ENCODE peak calls at places on chromosomes 13 and 19, in ten cellular contexts. One of them, this sample, is unnamed.

GRCh38 chr19:57171551-57172081 is 4.3 kb upstream of the DUXA start:
- DNase-seq in choroid plexus epithelial cell: peak
- DNase-seq in thoracic aorta: no peak
- DNase-seq in CD4-positive, CD25-positive, alpha-beta regulatory T cell: peak
- DNase-seq in sciatic nerve: peak
- DNase-seq in body of pancreas: peak
- DNase-seq in CD8-positive, alpha-beta T cell: peak
- DNase-seq in epithelial cell of prostate: no peak
- DNase-seq in SK-N-SH: peak
- DNase-seq in stimulated activated CD8-positive, alpha-beta memory T cell treated with anti-CD3 and anti-CD28 coated beads, Interleukin-2, amount 100 ng/mL, for 1 hour: no peak
- DNase-seq in this sample: peak

GRCh38 chr13:60261432-60262351 is 98.0 kb upstream of the DIAPH3 start:
- DNase-seq in CD8-positive, alpha-beta T cell: no peak
- DNase-seq in body of pancreas: peak
- DNase-seq in SK-N-SH: no peak
- DNase-seq in CD4-positive, CD25-positive, alpha-beta regulatory T cell: no peak
- DNase-seq in epithelial cell of prostate: no peak
- DNase-seq in sciatic nerve: no peak
- DNase-seq in thoracic aorta: no peak
- DNase-seq in stimulated activated CD8-positive, alpha-beta memory T cell treated with anti-CD3 and anti-CD28 coated beads, Interleukin-2, amount 100 ng/mL, for 1 hour: no peak
- DNase-seq in choroid plexus epithelial cell: no peak
- DNase-seq in this sample: no peak

GRCh38 chr19:3193256-3194062 is 7.7 kb downstream of the NCLN start:
- DNase-seq in CD4-positive, CD25-positive, alpha-beta regulatory T cell: no peak
- DNase-seq in SK-N-SH: no peak
- DNase-seq in epithelial cell of prostate: no peak
- DNase-seq in choroid plexus epithelial cell: no peak
- DNase-seq in stimulated activated CD8-positive, alpha-beta memory T cell treated with anti-CD3 and anti-CD28 coated beads, Interleukin-2, amount 100 ng/mL, for 1 hour: no peak
- DNase-seq in thoracic aorta: no peak
- DNase-seq in CD8-positive, alpha-beta T cell: no peak
- DNase-seq in body of pancreas: no peak
- DNase-seq in sciatic nerve: no peak
- DNase-seq in this sample: no peak

GRCh38 chr19:40134866-40135265 is 44.1 kb upstream of the ZNF780A start:
- DNase-seq in body of pancreas: no peak
- DNase-seq in CD8-positive, alpha-beta T cell: no peak
- DNase-seq in sciatic nerve: no peak
- DNase-seq in stimulated activated CD8-positive, alpha-beta memory T cell treated with anti-CD3 and anti-CD28 coated beads, Interleukin-2, amount 100 ng/mL, for 1 hour: no peak
- DNase-seq in choroid plexus epithelial cell: no peak
- DNase-seq in SK-N-SH: no peak
- DNase-seq in CD4-positive, CD25-positive, alpha-beta regulatory T cell: no peak
- DNase-seq in epithelial cell of prostate: no peak
- DNase-seq in thoracic aorta: no peak
- DNase-seq in this sample: no peak

GRCh38 chr13:113058988-113059850 is 46.4 kb upstream of the F7 start:
- DNase-seq in choroid plexus epithelial cell: peak
- DNase-seq in sciatic nerve: no peak
- DNase-seq in CD4-positive, CD25-positive, alpha-beta regulatory T cell: no peak
- DNase-seq in epithelial cell of prostate: no peak
- DNase-seq in thoracic aorta: no peak
- DNase-seq in body of pancreas: no peak
- DNase-seq in CD8-positive, alpha-beta T cell: no peak
- DNase-seq in SK-N-SH: no peak
- DNase-seq in stimulated activated CD8-positive, alpha-beta memory T cell treated with anti-CD3 and anti-CD28 coated beads, Interleukin-2, amount 100 ng/mL, for 1 hour: no peak
- DNase-seq in this sample: no peak

GRCh38 chr13:112874751-112875300 is 94.2 kb upstream of the MCF2L start:
- DNase-seq in CD8-positive, alpha-beta T cell: no peak
- DNase-seq in thoracic aorta: no peak
- DNase-seq in SK-N-SH: no peak
- DNase-seq in sciatic nerve: no peak
- DNase-seq in body of pancreas: no peak
- DNase-seq in epithelial cell of prostate: no peak
- DNase-seq in CD4-positive, CD25-positive, alpha-beta regulatory T cell: no peak
- DNase-seq in choroid plexus epithelial cell: no peak
- DNase-seq in stimulated activated CD8-positive, alpha-beta memory T cell treated with anti-CD3 and anti-CD28 coated beads, Interleukin-2, amount 100 ng/mL, for 1 hour: no peak
- DNase-seq in this sample: no peak

GRCh38 chr19:54481326-54481930 is 8.3 kb upstream of the CDC42EP5 start:
- DNase-seq in body of pancreas: peak
- DNase-seq in sciatic nerve: peak
- DNase-seq in epithelial cell of prostate: no peak
- DNase-seq in stimulated activated CD8-positive, alpha-beta memory T cell treated with anti-CD3 and anti-CD28 coated beads, Interleukin-2, amount 100 ng/mL, for 1 hour: no peak
- DNase-seq in SK-N-SH: peak
- DNase-seq in CD4-positive, CD25-positive, alpha-beta regulatory T cell: peak
- DNase-seq in thoracic aorta: no peak
- DNase-seq in CD8-positive, alpha-beta T cell: peak
- DNase-seq in choroid plexus epithelial cell: peak
- DNase-seq in this sample: peak

GRCh38 chr13:99086869-99087129 is 108.9 kb upstream of the DOCK9 start:
- DNase-seq in sciatic nerve: peak
- DNase-seq in body of pancreas: no peak
- DNase-seq in epithelial cell of prostate: no peak
- DNase-seq in stimulated activated CD8-positive, alpha-beta memory T cell treated with anti-CD3 and anti-CD28 coated beads, Interleukin-2, amount 100 ng/mL, for 1 hour: no peak
- DNase-seq in thoracic aorta: no peak
- DNase-seq in choroid plexus epithelial cell: peak
- DNase-seq in SK-N-SH: no peak
- DNase-seq in CD4-positive, CD25-positive, alpha-beta regulatory T cell: peak
- DNase-seq in CD8-positive, alpha-beta T cell: peak
- DNase-seq in this sample: peak

GRCh38 chr13:99765869-99766268 is 205.7 kb downstream of the ZIC5 start:
- DNase-seq in SK-N-SH: no peak
- DNase-seq in CD4-positive, CD25-positive, alpha-beta regulatory T cell: no peak
- DNase-seq in CD8-positive, alpha-beta T cell: no peak
- DNase-seq in epithelial cell of prostate: no peak
- DNase-seq in body of pancreas: no peak
- DNase-seq in choroid plexus epithelial cell: no peak
- DNase-seq in sciatic nerve: no peak
- DNase-seq in stimulated activated CD8-positive, alpha-beta memory T cell treated with anti-CD3 and anti-CD28 coated beads, Interleukin-2, amount 100 ng/mL, for 1 hour: no peak
- DNase-seq in thoracic aorta: no peak
- DNase-seq in this sample: no peak

GRCh38 chr13:52446265-52446664 is 4.2 kb downstream of the VPS36 start:
- DNase-seq in SK-N-SH: no peak
- DNase-seq in epithelial cell of prostate: no peak
- DNase-seq in sciatic nerve: no peak
- DNase-seq in thoracic aorta: no peak
- DNase-seq in stimulated activated CD8-positive, alpha-beta memory T cell treated with anti-CD3 and anti-CD28 coated beads, Interleukin-2, amount 100 ng/mL, for 1 hour: no peak
- DNase-seq in CD8-positive, alpha-beta T cell: no peak
- DNase-seq in CD4-positive, CD25-positive, alpha-beta regulatory T cell: no peak
- DNase-seq in choroid plexus epithelial cell: no peak
- DNase-seq in body of pancreas: no peak
- DNase-seq in this sample: no peak

This sample was measured in retina.